ENCODE peak calls at places on chromosomes 3 and 15, in six cellular contexts. One of them, this sample, is unnamed.

GRCh38 chr3:172176385-172176784 is 137.0 kb downstream of the FNDC3B start:
- DNase-seq in stimulated activated CD4-positive, alpha-beta T cell treated with anti-CD3 and anti-CD28 coated beads, TNF-alpha, amount 100 ng/mL, for 4 hours: no peak
- DNase-seq in SW 1271: no peak
- DNase-seq in activated CD8-positive, alpha-beta memory T cell treated with anti-CD3 and anti-CD28 coated beads for 24 hours: no peak
- DNase-seq in mesenteric fat pad: no peak
- DNase-seq in non-pigmented ciliary epithelial cell: no peak
- DNase-seq in this sample: no peak

GRCh38 chr3:36362216-36362615 is 18.1 kb upstream of the STAC start:
- DNase-seq in mesenteric fat pad: no peak
- DNase-seq in non-pigmented ciliary epithelial cell: no peak
- DNase-seq in activated CD8-positive, alpha-beta memory T cell treated with anti-CD3 and anti-CD28 coated beads for 24 hours: no peak
- DNase-seq in stimulated activated CD4-positive, alpha-beta T cell treated with anti-CD3 and anti-CD28 coated beads, TNF-alpha, amount 100 ng/mL, for 4 hours: no peak
- DNase-seq in SW 1271: peak; percentile 3
- DNase-seq in this sample: no peak

GRCh38 chr3:56988458-56988857 is 72.0 kb upstream of the SPATA12 start:
- DNase-seq in activated CD8-positive, alpha-beta memory T cell treated with anti-CD3 and anti-CD28 coated beads for 24 hours: no peak
- DNase-seq in non-pigmented ciliary epithelial cell: no peak
- DNase-seq in SW 1271: no peak
- DNase-seq in mesenteric fat pad: no peak
- DNase-seq in stimulated activated CD4-positive, alpha-beta T cell treated with anti-CD3 and anti-CD28 coated beads, TNF-alpha, amount 100 ng/mL, for 4 hours: no peak
- DNase-seq in this sample: no peak

GRCh38 chr3:46370784-46371183 is at the start of gene CCR5:
- DNase-seq in mesenteric fat pad: no peak
- DNase-seq in SW 1271: no peak
- DNase-seq in non-pigmented ciliary epithelial cell: no peak
- DNase-seq in activated CD8-positive, alpha-beta memory T cell treated with anti-CD3 and anti-CD28 coated beads for 24 hours: peak; percentile 47
- DNase-seq in stimulated activated CD4-positive, alpha-beta T cell treated with anti-CD3 and anti-CD28 coated beads, TNF-alpha, amount 100 ng/mL, for 4 hours: no peak
- DNase-seq in this sample: no peak

GRCh38 chr15:45166792-45167630 is 20.8 kb downstream of the SHF start:
- DNase-seq in non-pigmented ciliary epithelial cell: peak; percentile 49
- DNase-seq in stimulated activated CD4-positive, alpha-beta T cell treated with anti-CD3 and anti-CD28 coated beads, TNF-alpha, amount 100 ng/mL, for 4 hours: peak; percentile 69
- DNase-seq in SW 1271: peak; percentile 32
- DNase-seq in mesenteric fat pad: peak; percentile 94
- DNase-seq in activated CD8-positive, alpha-beta memory T cell treated with anti-CD3 and anti-CD28 coated beads for 24 hours: peak; percentile 90
- DNase-seq in this sample: peak; percentile 58

GRCh38 chr3:37712918-37713819 is 148.5 kb upstream of the CTDSPL start:
- DNase-seq in SW 1271: no peak
- DNase-seq in mesenteric fat pad: no peak
- DNase-seq in activated CD8-positive, alpha-beta memory T cell treated with anti-CD3 and anti-CD28 coated beads for 24 hours: no peak
- DNase-seq in non-pigmented ciliary epithelial cell: no peak
- DNase-seq in stimulated activated CD4-positive, alpha-beta T cell treated with anti-CD3 and anti-CD28 coated beads, TNF-alpha, amount 100 ng/mL, for 4 hours: no peak
- DNase-seq in this sample: no peak

GRCh38 chr15:24986653-24987052 is 31.9 kb downstream of the SNRPN start:
- DNase-seq in activated CD8-positive, alpha-beta memory T cell treated with anti-CD3 and anti-CD28 coated beads for 24 hours: no peak
- DNase-seq in non-pigmented ciliary epithelial cell: no peak
- DNase-seq in stimulated activated CD4-positive, alpha-beta T cell treated with anti-CD3 and anti-CD28 coated beads, TNF-alpha, amount 100 ng/mL, for 4 hours: no peak
- DNase-seq in SW 1271: no peak
- DNase-seq in mesenteric fat pad: no peak
- DNase-seq in this sample: no peak

GRCh38 chr15:66024998-66025397 is 155.7 kb downstream of the RAB11A start:
- DNase-seq in activated CD8-positive, alpha-beta memory T cell treated with anti-CD3 and anti-CD28 coated beads for 24 hours: no peak
- DNase-seq in stimulated activated CD4-positive, alpha-beta T cell treated with anti-CD3 and anti-CD28 coated beads, TNF-alpha, amount 100 ng/mL, for 4 hours: no peak
- DNase-seq in SW 1271: no peak
- DNase-seq in mesenteric fat pad: no peak
- DNase-seq in non-pigmented ciliary epithelial cell: no peak
- DNase-seq in this sample: no peak

GRCh38 chr3:16439163-16439847 is 74.2 kb downstream of the RFTN1 start:
- DNase-seq in non-pigmented ciliary epithelial cell: no peak
- DNase-seq in stimulated activated CD4-positive, alpha-beta T cell treated with anti-CD3 and anti-CD28 coated beads, TNF-alpha, amount 100 ng/mL, for 4 hours: no peak
- DNase-seq in activated CD8-positive, alpha-beta memory T cell treated with anti-CD3 and anti-CD28 coated beads for 24 hours: no peak
- DNase-seq in mesenteric fat pad: no peak
- DNase-seq in SW 1271: no peak
- DNase-seq in this sample: no peak

GRCh38 chr3:99686955-99687612 is 48.7 kb downstream of the COL8A1 start:
- DNase-seq in SW 1271: no peak
- DNase-seq in stimulated activated CD4-positive, alpha-beta T cell treated with anti-CD3 and anti-CD28 coated beads, TNF-alpha, amount 100 ng/mL, for 4 hours: no peak
- DNase-seq in activated CD8-positive, alpha-beta memory T cell treated with anti-CD3 and anti-CD28 coated beads for 24 hours: peak; percentile 59
- DNase-seq in mesenteric fat pad: no peak
- DNase-seq in non-pigmented ciliary epithelial cell: no peak
- DNase-seq in this sample: peak; percentile 39

GRCh38 chr3:123028233-123028828 is 768 bp upstream of the SEMA5B start:
- DNase-seq in non-pigmented ciliary epithelial cell: peak; percentile 41
- DNase-seq in activated CD8-positive, alpha-beta memory T cell treated with anti-CD3 and anti-CD28 coated beads for 24 hours: peak; percentile 63
- DNase-seq in SW 1271: peak; percentile 5
- DNase-seq in mesenteric fat pad: no peak
- DNase-seq in stimulated activated CD4-positive, alpha-beta T cell treated with anti-CD3 and anti-CD28 coated beads, TNF-alpha, amount 100 ng/mL, for 4 hours: no peak
- DNase-seq in this sample: peak; percentile 20

GRCh38 chr15:33354411-33354810 is 43.6 kb downstream of the RYR3 start:
- DNase-seq in SW 1271: no peak
- DNase-seq in mesenteric fat pad: no peak
- DNase-seq in stimulated activated CD4-positive, alpha-beta T cell treated with anti-CD3 and anti-CD28 coated beads, TNF-alpha, amount 100 ng/mL, for 4 hours: no peak
- DNase-seq in activated CD8-positive, alpha-beta memory T cell treated with anti-CD3 and anti-CD28 coated beads for 24 hours: no peak
- DNase-seq in non-pigmented ciliary epithelial cell: no peak
- DNase-seq in this sample: no peak

GRCh38 chr15:33963831-33964664 is 4.2 kb upstream of the CHRM5 start:
- DNase-seq in activated CD8-positive, alpha-beta memory T cell treated with anti-CD3 and anti-CD28 coated beads for 24 hours: no peak
- DNase-seq in SW 1271: no peak
- DNase-seq in mesenteric fat pad: no peak
- DNase-seq in non-pigmented ciliary epithelial cell: no peak
- DNase-seq in stimulated activated CD4-positive, alpha-beta T cell treated with anti-CD3 and anti-CD28 coated beads, TNF-alpha, amount 100 ng/mL, for 4 hours: no peak
- DNase-seq in this sample: peak; percentile 28

GRCh38 chr3:117454236-117454635 is 744.7 kb downstream of the TUSC7 start:
- DNase-seq in non-pigmented ciliary epithelial cell: no peak
- DNase-seq in activated CD8-positive, alpha-beta memory T cell treated with anti-CD3 and anti-CD28 coated beads for 24 hours: no peak
- DNase-seq in stimulated activated CD4-positive, alpha-beta T cell treated with anti-CD3 and anti-CD28 coated beads, TNF-alpha, amount 100 ng/mL, for 4 hours: no peak
- DNase-seq in SW 1271: no peak
- DNase-seq in mesenteric fat pad: no peak
- DNase-seq in this sample: no peak

GRCh38 chr3:20700702-20701101 is 514.7 kb upstream of the SGO1 start:
- DNase-seq in stimulated activated CD4-positive, alpha-beta T cell treated with anti-CD3 and anti-CD28 coated beads, TNF-alpha, amount 100 ng/mL, for 4 hours: no peak
- DNase-seq in mesenteric fat pad: no peak
- DNase-seq in activated CD8-positive, alpha-beta memory T cell treated with anti-CD3 and anti-CD28 coated beads for 24 hours: no peak
- DNase-seq in SW 1271: no peak
- DNase-seq in non-pigmented ciliary epithelial cell: no peak
- DNase-seq in this sample: no peak

GRCh38 chr3:122101646-122102045 is 46.5 kb downstream of the CD86 start:
- DNase-seq in non-pigmented ciliary epithelial cell: peak; percentile 24
- DNase-seq in SW 1271: peak; percentile 3
- DNase-seq in stimulated activated CD4-positive, alpha-beta T cell treated with anti-CD3 and anti-CD28 coated beads, TNF-alpha, amount 100 ng/mL, for 4 hours: no peak
- DNase-seq in activated CD8-positive, alpha-beta memory T cell treated with anti-CD3 and anti-CD28 coated beads for 24 hours: peak; percentile 63
- DNase-seq in mesenteric fat pad: no peak
- DNase-seq in this sample: peak; percentile 36

GRCh38 chr3:23480324-23480704 is 277.2 kb downstream of the UBE2E2 start:
- DNase-seq in non-pigmented ciliary epithelial cell: no peak
- DNase-seq in stimulated activated CD4-positive, alpha-beta T cell treated with anti-CD3 and anti-CD28 coated beads, TNF-alpha, amount 100 ng/mL, for 4 hours: no peak
- DNase-seq in activated CD8-positive, alpha-beta memory T cell treated with anti-CD3 and anti-CD28 coated beads for 24 hours: no peak
- DNase-seq in SW 1271: no peak
- DNase-seq in mesenteric fat pad: no peak
- DNase-seq in this sample: no peak

GRCh38 chr15:48076454-48076853 is 44.3 kb upstream of the SLC24A5 start:
- DNase-seq in activated CD8-positive, alpha-beta memory T cell treated with anti-CD3 and anti-CD28 coated beads for 24 hours: no peak
- DNase-seq in SW 1271: no peak
- DNase-seq in stimulated activated CD4-positive, alpha-beta T cell treated with anti-CD3 and anti-CD28 coated beads, TNF-alpha, amount 100 ng/mL, for 4 hours: no peak
- DNase-seq in mesenteric fat pad: no peak
- DNase-seq in non-pigmented ciliary epithelial cell: no peak
- DNase-seq in this sample: no peak

GRCh38 chr15:93317772-93318171 is 228.8 kb upstream of the RGMA start:
- DNase-seq in activated CD8-positive, alpha-beta memory T cell treated with anti-CD3 and anti-CD28 coated beads for 24 hours: no peak
- DNase-seq in non-pigmented ciliary epithelial cell: no peak
- DNase-seq in stimulated activated CD4-positive, alpha-beta T cell treated with anti-CD3 and anti-CD28 coated beads, TNF-alpha, amount 100 ng/mL, for 4 hours: no peak
- DNase-seq in SW 1271: no peak
- DNase-seq in mesenteric fat pad: no peak
- DNase-seq in this sample: no peak

GRCh38 chr15:57656434-57656833 is 50.1 kb upstream of the POLR2M start:
- DNase-seq in mesenteric fat pad: no peak
- DNase-seq in SW 1271: no peak
- DNase-seq in activated CD8-positive, alpha-beta memory T cell treated with anti-CD3 and anti-CD28 coated beads for 24 hours: no peak
- DNase-seq in stimulated activated CD4-positive, alpha-beta T cell treated with anti-CD3 and anti-CD28 coated beads, TNF-alpha, amount 100 ng/mL, for 4 hours: no peak
- DNase-seq in non-pigmented ciliary epithelial cell: no peak
- DNase-seq in this sample: no peak

GRCh38 chr15:66293419-66294156 is at the start of gene DIS3L:
- DNase-seq in non-pigmented ciliary epithelial cell: no peak
- DNase-seq in mesenteric fat pad: no peak
- DNase-seq in activated CD8-positive, alpha-beta memory T cell treated with anti-CD3 and anti-CD28 coated beads for 24 hours: peak; percentile 90
- DNase-seq in SW 1271: peak; percentile 43
- DNase-seq in stimulated activated CD4-positive, alpha-beta T cell treated with anti-CD3 and anti-CD28 coated beads, TNF-alpha, amount 100 ng/mL, for 4 hours: peak; percentile 34
- DNase-seq in this sample: no peak

GRCh38 chr15:70856884-70857546 is 3.1 kb upstream of the LARP6 start:
- DNase-seq in stimulated activated CD4-positive, alpha-beta T cell treated with anti-CD3 and anti-CD28 coated beads, TNF-alpha, amount 100 ng/mL, for 4 hours: no peak
- DNase-seq in SW 1271: peak; percentile 19
- DNase-seq in non-pigmented ciliary epithelial cell: peak; percentile 95
- DNase-seq in activated CD8-positive, alpha-beta memory T cell treated with anti-CD3 and anti-CD28 coated beads for 24 hours: no peak
- DNase-seq in mesenteric fat pad: no peak
- DNase-seq in this sample: peak; percentile 99

GRCh38 chr3:149339931-149340309 is 6.5 kb upstream of the TM4SF18 start:
- DNase-seq in mesenteric fat pad: no peak
- DNase-seq in stimulated activated CD4-positive, alpha-beta T cell treated with anti-CD3 and anti-CD28 coated beads, TNF-alpha, amount 100 ng/mL, for 4 hours: no peak
- DNase-seq in SW 1271: peak; percentile 95
- DNase-seq in activated CD8-positive, alpha-beta memory T cell treated with anti-CD3 and anti-CD28 coated beads for 24 hours: no peak
- DNase-seq in non-pigmented ciliary epithelial cell: peak; percentile 97
- DNase-seq in this sample: peak; percentile 99

GRCh38 chr3:110016235-110016634 is 678.9 kb upstream of the DPPA4 start:
- DNase-seq in non-pigmented ciliary epithelial cell: no peak
- DNase-seq in SW 1271: no peak
- DNase-seq in activated CD8-positive, alpha-beta memory T cell treated with anti-CD3 and anti-CD28 coated beads for 24 hours: no peak
- DNase-seq in mesenteric fat pad: no peak
- DNase-seq in stimulated activated CD4-positive, alpha-beta T cell treated with anti-CD3 and anti-CD28 coated beads, TNF-alpha, amount 100 ng/mL, for 4 hours: no peak
- DNase-seq in this sample: no peak

GRCh38 chr3:169574531-169574930 is 89.0 kb downstream of the MECOM start:
- DNase-seq in non-pigmented ciliary epithelial cell: no peak
- DNase-seq in SW 1271: no peak
- DNase-seq in activated CD8-positive, alpha-beta memory T cell treated with anti-CD3 and anti-CD28 coated beads for 24 hours: no peak
- DNase-seq in mesenteric fat pad: no peak
- DNase-seq in stimulated activated CD4-positive, alpha-beta T cell treated with anti-CD3 and anti-CD28 coated beads, TNF-alpha, amount 100 ng/mL, for 4 hours: no peak
- DNase-seq in this sample: no peak

GRCh38 chr15:92714071-92714456 is 58.5 kb upstream of the FAM174B start:
- DNase-seq in mesenteric fat pad: no peak
- DNase-seq in activated CD8-positive, alpha-beta memory T cell treated with anti-CD3 and anti-CD28 coated beads for 24 hours: peak; percentile 65
- DNase-seq in non-pigmented ciliary epithelial cell: no peak
- DNase-seq in stimulated activated CD4-positive, alpha-beta T cell treated with anti-CD3 and anti-CD28 coated beads, TNF-alpha, amount 100 ng/mL, for 4 hours: no peak
- DNase-seq in SW 1271: no peak
- DNase-seq in this sample: no peak

This sample was measured in Panc1.